ENCODE peak calls at places on chromosomes 7 and 10, in six cellular contexts. S, R, F, J, K and C are unnamed samples.

GRCh38 chr7:73622909-73623797 is 1.2 kb downstream of the MLXIPL start:
- DNase-seq in J (peak; percentile 69), S (no peak), K (no peak), F (peak; percentile 55), R (no peak), C (no peak)

GRCh38 chr7:41891967-41892755 is 189.3 kb upstream of the INHBA start:
- DNase-seq in J (no peak), F (no peak), R (no peak), K (no peak), S (no peak), C (no peak)

GRCh38 chr7:12643644-12644043 is 43.8 kb upstream of the ARL4A start:
- DNase-seq in K (no peak), R (no peak), S (no peak), F (no peak), J (no peak), C (no peak)

GRCh38 chr7:128911441-128912031 is 1.0 kb upstream of the KCP start:
- DNase-seq in F (no peak), K (no peak), R (no peak), J (peak; percentile 45), S (no peak), C (no peak)

GRCh38 chr7:1448958-1449357 is 10.3 kb downstream of the MICALL2 start:
- DNase-seq in J (no peak), K (no peak), F (no peak), S (no peak), R (no peak), C (no peak)

GRCh38 chr7:27739301-27739913 is 555 bp upstream of the TAX1BP1 start:
- DNase-seq in S (no peak), J (no peak), F (peak; percentile 50), K (peak; percentile 1), R (no peak), C (peak; percentile 14)

GRCh38 chr10:129760003-129760315 is 204.1 kb downstream of the EBF3 start:
- DNase-seq in K (no peak), R (no peak), S (no peak), J (no peak), F (peak; percentile 36), C (no peak)

GRCh38 chr7:22702516-22702915 is 24.5 kb upstream of the IL6 start:
- DNase-seq in S (no peak), F (no peak), J (no peak), R (no peak), K (no peak), C (no peak)

GRCh38 chr7:51802698-51803097 is 486.1 kb upstream of the COBL start:
- DNase-seq in J (no peak), K (no peak), R (no peak), F (no peak), S (no peak), C (no peak)

GRCh38 chr7:22992874-22993840 is 20.8 kb downstream of the HYCC1 start:
- DNase-seq in F (no peak), K (no peak), S (no peak), R (no peak), J (no peak), C (no peak)

GRCh38 chr7:44222776-44223261 is 22.0 kb downstream of the YKT6 start:
- DNase-seq in J (no peak), S (no peak), R (no peak), K (no peak), F (peak; percentile 27), C (no peak)

GRCh38 chr10:24957624-24958435 is 5.4 kb upstream of the PRTFDC1 start:
- DNase-seq in F (no peak), R (peak; percentile 90), K (no peak), J (no peak), S (peak; percentile 66), C (peak; percentile 83)

GRCh38 chr10:14386202-14386593 is 55.5 kb upstream of the FRMD4A start:
- DNase-seq in J (no peak), F (no peak), R (peak; percentile 93), S (peak; percentile 96), K (no peak), C (peak; percentile 36)

GRCh38 chr7:95631545-95631944 is 35.2 kb upstream of the PDK4 start:
- DNase-seq in J (no peak), S (no peak), F (no peak), K (no peak), R (no peak), C (peak; percentile 11)

GRCh38 chr10:87799860-87800259 is 18.2 kb downstream of the ATAD1 start:
- DNase-seq in R (no peak), J (no peak), K (no peak), F (no peak), S (no peak), C (no peak)

GRCh38 chr10:26777686-26778085 is 80.2 kb downstream of the PDSS1 start:
- DNase-seq in K (no peak), F (no peak), J (no peak), R (no peak), S (no peak), C (no peak)

GRCh38 chr10:73095479-73096021 is 1.1 kb downstream of the P4HA1 start:
- DNase-seq in J (peak; percentile 59), F (peak; percentile 54), K (peak; percentile 34), R (peak; percentile 53), S (peak; percentile 84), C (peak; percentile 85)

GRCh38 chr10:73800560-73801252 is 10.7 kb downstream of the NDST2 start:
- DNase-seq in F (no peak), K (no peak), R (no peak), S (no peak), J (no peak), C (no peak)

GRCh38 chr7:129258649-129259389 is 34.0 kb downstream of the AHCYL2 start:
- DNase-seq in R (no peak), S (no peak), K (no peak), F (no peak), J (no peak), C (no peak)

GRCh38 chr10:11823122-11823988 is at the start of gene PROSER2:
- DNase-seq in F (peak; percentile 78), J (no peak), K (peak; percentile 3), R (peak; percentile 66), S (peak; percentile 20), C (peak; percentile 61)

GRCh38 chr7:7830122-7830878 is 111.9 kb upstream of the RPA3 start:
- DNase-seq in J (no peak), K (no peak), S (no peak), F (no peak), R (peak; percentile 41), C (no peak)

GRCh38 chr7:21617916-21618390 is 75.1 kb downstream of the DNAH11 start:
- DNase-seq in K (no peak), R (peak; percentile 78), F (peak; percentile 45), S (peak; percentile 81), J (peak; percentile 67), C (peak; percentile 88)

GRCh38 chr7:155326385-155326784 is 28.7 kb downstream of the INSIG1 start:
- DNase-seq in F (no peak), K (no peak), J (no peak), R (no peak), S (no peak), C (no peak)

GRCh38 chr10:43348511-43349312 is 22.7 kb upstream of the FXYD4 start:
- DNase-seq in R (peak; percentile 69), S (peak; percentile 75), J (peak; percentile 83), F (peak; percentile 89), K (peak; percentile 78), C (peak; percentile 91)

GRCh38 chr7:46133076-46133475 is 212.0 kb upstream of the IGFBP3 start:
- DNase-seq in K (no peak), J (no peak), S (no peak), F (no peak), R (no peak), C (no peak)